ENCODE peak calls at places on chromosome 17, in ten cellular contexts. A is ovary; N is cardiac muscle cell; X is GM13976; F is mucosa of descending colon; V is neural progenitor cell; J is RWPE1; T is CD4-positive, alpha-beta T cell; Z is BJ; S is PC-3. D is an unnamed sample.
A peak's percentile ranks its signal among the peaks of the same experiment; 100 is the strongest.

GRCh38 chr17:10278218-10278617 is 79.8 kb upstream of the GAS7 start:
- DNase-seq in X (no peak), S (no peak), T (no peak), F (no peak), N (peak; percentile 54), A (no peak), Z (no peak), V (peak; percentile 61), J (no peak), D (no peak)

GRCh38 chr17:58330997-58331814 is 2.6 kb upstream of the TSPOAP1 start:
- DNase-seq in X (no peak), J (no peak), S (no peak), A (no peak), Z (no peak), T (peak; percentile 73), N (no peak), F (peak; percentile 60), V (no peak), D (peak; percentile 87)

GRCh38 chr17:75364078-75364477 is 41.4 kb downstream of the GRB2 start:
- DNase-seq in N (no peak), T (no peak), S (peak; percentile 94), V (no peak), A (no peak), J (peak; percentile 33), Z (peak; percentile 46), X (no peak), F (no peak), D (no peak)

GRCh38 chr17:17994271-17994670 is 21.6 kb downstream of the DRC3 start:
- DNase-seq in Z (no peak), A (peak; percentile 43), X (no peak), F (no peak), J (no peak), N (peak; percentile 62), S (peak; percentile 35), T (no peak), V (peak; percentile 82), D (peak; percentile 55)

GRCh38 chr17:55817273-55817709 is 66.4 kb downstream of the PCTP start:
- DNase-seq in X (no peak), N (no peak), V (no peak), A (no peak), J (no peak), F (no peak), Z (no peak), S (no peak), T (no peak), D (no peak)

GRCh38 chr17:27038676-27039075 is 255.2 kb upstream of the WSB1 start:
- DNase-seq in J (no peak), F (no peak), T (no peak), X (no peak), A (no peak), N (no peak), S (peak; percentile 14), Z (no peak), V (no peak), D (peak; percentile 4)

GRCh38 chr17:28372203-28372944 is 880 bp downstream of the SARM1 start:
- DNase-seq in S (no peak), A (no peak), V (peak; percentile 62), F (no peak), T (no peak), X (peak; percentile 63), J (no peak), N (no peak), Z (no peak), D (peak; percentile 43)

GRCh38 chr17:73343739-73344454 is 32.1 kb upstream of the CDC42EP4 start:
- DNase-seq in A (no peak), F (no peak), V (no peak), S (no peak), Z (no peak), T (no peak), X (no peak), J (no peak), N (peak; percentile 22), D (no peak)

GRCh38 chr17:9875441-9875840 is 29.6 kb downstream of the RCVRN start:
- DNase-seq in N (no peak), J (no peak), X (no peak), F (peak; percentile 17), T (no peak), Z (peak; percentile 50), S (peak; percentile 79), A (no peak), V (peak; percentile 47), D (no peak)

GRCh38 chr17:44763170-44763569 is 4.4 kb downstream of the ADAM11 start:
- DNase-seq in J (no peak), S (no peak), F (no peak), N (no peak), Z (no peak), V (no peak), A (no peak), T (no peak), X (no peak), D (no peak)

GRCh38 chr17:57453841-57454240 is 197.5 kb downstream of the MSI2 start:
- DNase-seq in A (no peak), J (no peak), V (no peak), T (no peak), S (no peak), F (no peak), Z (no peak), N (no peak), X (no peak), D (no peak)

GRCh38 chr17:47622179-47622549 is 27.6 kb upstream of the KPNB1 start:
- DNase-seq in S (no peak), V (no peak), X (no peak), F (no peak), T (no peak), Z (no peak), A (no peak), N (no peak), J (no peak), D (no peak)

GRCh38 chr17:47620503-47621245 is 29.0 kb upstream of the KPNB1 start:
- DNase-seq in N (no peak), X (no peak), Z (no peak), V (no peak), T (no peak), S (peak; percentile 55), A (no peak), F (no peak), J (peak; percentile 46), D (no peak)

GRCh38 chr17:47615766-47616424 is 33.8 kb upstream of the KPNB1 start:
- DNase-seq in X (peak; percentile 56), F (no peak), A (no peak), N (peak; percentile 69), S (peak; percentile 92), Z (no peak), T (no peak), V (peak; percentile 69), J (peak; percentile 19), D (no peak)

GRCh38 chr17:47621293-47622178 is 28.2 kb upstream of the KPNB1 start:
- DNase-seq in T (no peak), X (no peak), F (no peak), V (peak; percentile 30), Z (peak; percentile 51), J (peak; percentile 92), N (peak; percentile 37), S (peak; percentile 98), A (peak; percentile 40), D (no peak)

DNA sequence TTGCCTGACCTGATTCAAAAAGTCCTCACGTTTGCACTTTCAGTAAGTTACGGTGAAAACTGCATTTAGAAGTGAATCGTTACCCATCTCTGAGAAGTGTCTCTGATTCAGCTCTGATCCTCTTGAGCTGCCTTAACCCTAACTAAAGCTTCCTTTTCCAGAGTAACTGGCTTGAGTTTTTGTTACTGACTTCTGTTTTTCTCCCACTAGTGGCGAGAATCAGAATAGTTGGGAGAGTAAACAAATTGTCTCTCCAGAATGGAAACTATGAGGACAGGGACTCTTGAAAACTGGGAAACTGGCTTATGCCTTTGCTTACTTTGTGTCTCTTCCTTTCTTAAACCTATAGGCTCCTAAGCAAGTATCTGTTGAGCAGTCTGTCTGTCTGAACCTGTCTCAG is 31.3 kb upstream of the KPNB1 start:
- DNase-seq in Z (no peak), S (peak; percentile 61), F (no peak), A (no peak), J (no peak), V (peak; percentile 6), N (no peak), T (no peak), X (no peak), D (no peak)
- TF ChIP-seq CTCF in Z (peak; percentile 32), S (peak; percentile 79), F (no peak), A (no peak), J (peak; percentile 14), V (peak; percentile 36), N (peak; percentile 34), T (no peak), X (no peak), D (no peak)

GRCh38 chr17:82107341-82107860 is 9.4 kb upstream of the FASN start:
- DNase-seq in J (no peak), T (no peak), A (no peak), X (no peak), F (no peak), S (peak; percentile 25), Z (no peak), N (no peak), V (no peak), D (peak; percentile 38)
- TF ChIP-seq CTCF in J (no peak), T (no peak), A (no peak), X (peak; percentile 21), F (no peak), S (peak; percentile 40), Z (peak; percentile 30), N (peak; percentile 23), V (peak; percentile 33), D (peak; percentile 47)

DNA sequence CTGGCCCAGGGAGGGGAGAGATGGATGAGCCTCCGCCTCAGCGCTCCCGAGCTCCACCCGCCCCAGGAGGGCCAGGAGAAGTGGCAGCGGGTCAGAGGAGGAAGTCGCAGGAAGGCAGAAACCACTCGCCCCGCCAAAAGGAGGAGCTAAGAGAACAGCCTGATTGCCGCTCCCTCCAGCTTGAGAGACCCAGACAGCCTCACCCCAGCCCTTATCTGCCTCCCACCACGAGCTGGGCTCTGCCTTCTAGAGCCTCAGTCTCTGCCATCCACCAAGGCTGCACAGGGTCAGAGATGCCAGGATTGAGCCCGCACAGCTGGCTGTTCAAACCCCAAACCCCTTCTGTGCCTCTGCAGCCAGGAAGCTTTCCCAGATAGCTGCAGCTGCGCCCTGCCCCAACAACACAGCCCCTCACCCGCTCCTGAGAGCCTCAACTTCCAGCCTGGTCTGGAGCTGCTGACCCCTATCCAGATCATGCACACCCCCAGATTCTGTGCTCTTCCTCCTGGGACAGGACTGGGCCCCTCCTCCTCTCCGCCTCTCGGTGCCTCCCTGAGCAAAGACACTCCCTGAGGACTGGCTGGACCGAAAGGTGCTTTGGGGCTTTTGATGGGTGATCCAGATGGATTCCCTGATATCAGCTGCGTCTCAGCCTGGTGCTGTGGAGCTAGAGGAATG is 1.0 kb upstream of the ATP2A3 start:
- DNase-seq in S (peak; percentile 54), N (peak; percentile 72), F (peak; percentile 91), J (no peak), Z (no peak), T (peak; percentile 59), A (no peak), X (peak; percentile 89), V (peak; percentile 79), D (peak; percentile 86)
- TF ChIP-seq CTCF in S (no peak), N (no peak), F (no peak), J (no peak), Z (peak; percentile 2), T (no peak), A (no peak), X (peak; percentile 18), V (no peak), D (no peak)

DNA sequence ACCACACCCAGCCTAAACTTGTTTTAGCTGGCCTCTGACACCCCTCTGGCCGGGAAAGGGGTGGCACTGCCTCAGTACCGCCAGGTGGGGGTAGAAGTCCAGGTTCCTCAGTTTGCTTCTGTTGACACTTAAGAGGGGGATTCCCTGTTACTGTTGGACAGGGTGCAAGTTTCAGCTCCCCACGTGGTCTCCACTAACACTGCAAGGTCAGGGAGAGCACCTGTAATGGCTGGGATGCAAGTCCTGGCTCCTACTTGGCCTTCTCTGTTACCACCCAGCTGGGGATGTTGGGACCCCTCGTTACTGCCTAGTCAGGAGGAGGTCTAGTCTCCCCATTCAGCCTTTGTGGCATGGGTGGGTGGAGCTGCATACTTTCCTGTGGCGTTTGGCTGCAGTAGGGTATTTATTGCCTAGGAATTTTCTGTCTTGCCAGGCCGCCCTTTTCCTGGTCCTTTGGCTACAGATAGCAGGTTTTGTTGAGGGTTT is 10.6 kb upstream of the MFAP4 start:
- DNase-seq in V (peak; percentile 28), Z (no peak), N (no peak), X (no peak), J (no peak), T (no peak), A (no peak), S (no peak), F (peak; percentile 68), D (no peak)
- TF ChIP-seq CTCF in V (peak; percentile 40), Z (no peak), N (no peak), X (no peak), J (no peak), T (no peak), A (no peak), S (no peak), F (no peak), D (no peak)